ENCODE peak calls at places on chromosome 18, in five cellular contexts. One of them, this sample, is unnamed.

GRCh38 chr18:11512096-11513030 is 97.0 kb upstream of the SLC35G4 start:
- DNase-seq in Kasumi-1: no peak
- DNase-seq in NCI-H2081: no peak
- DNase-seq in activated T-cell treated with anti-CD3 and anti-CD28 coated beads for 1 hour: no peak
- DNase-seq in brain microvascular endothelial cell: peak; percentile 22
- DNase-seq in this sample: no peak

GRCh38 chr18:28059861-28060260 is 117.1 kb downstream of the CDH2 start:
- DNase-seq in brain microvascular endothelial cell: no peak
- DNase-seq in Kasumi-1: no peak
- DNase-seq in activated T-cell treated with anti-CD3 and anti-CD28 coated beads for 1 hour: no peak
- DNase-seq in NCI-H2081: no peak
- DNase-seq in this sample: no peak

GRCh38 chr18:75207298-75208054 is 1.5 kb downstream of the PTGR3 start:
- DNase-seq in NCI-H2081: peak; percentile 11
- DNase-seq in Kasumi-1: peak; percentile 13
- DNase-seq in activated T-cell treated with anti-CD3 and anti-CD28 coated beads for 1 hour: no peak
- DNase-seq in brain microvascular endothelial cell: no peak
- DNase-seq in this sample: no peak

GRCh38 chr18:25239636-25240468 is 112.1 kb downstream of the ZNF521 start:
- DNase-seq in Kasumi-1: no peak
- DNase-seq in brain microvascular endothelial cell: no peak
- DNase-seq in NCI-H2081: no peak
- DNase-seq in activated T-cell treated with anti-CD3 and anti-CD28 coated beads for 1 hour: no peak
- DNase-seq in this sample: no peak

GRCh38 chr18:23661735-23662308 is 889 bp downstream of the ANKRD29 start:
- DNase-seq in NCI-H2081: no peak
- DNase-seq in activated T-cell treated with anti-CD3 and anti-CD28 coated beads for 1 hour: no peak
- DNase-seq in brain microvascular endothelial cell: no peak
- DNase-seq in Kasumi-1: no peak
- DNase-seq in this sample: no peak

GRCh38 chr18:3538954-3539617 is 89.1 kb downstream of the TGIF1 start:
- DNase-seq in activated T-cell treated with anti-CD3 and anti-CD28 coated beads for 1 hour: no peak
- DNase-seq in NCI-H2081: no peak
- DNase-seq in brain microvascular endothelial cell: no peak
- DNase-seq in Kasumi-1: no peak
- DNase-seq in this sample: no peak

GRCh38 chr18:10139783-10140410 is 226.1 kb downstream of the VAPA start:
- DNase-seq in activated T-cell treated with anti-CD3 and anti-CD28 coated beads for 1 hour: no peak
- DNase-seq in Kasumi-1: no peak
- DNase-seq in NCI-H2081: no peak
- DNase-seq in brain microvascular endothelial cell: peak; percentile 63
- DNase-seq in this sample: no peak

GRCh38 chr18:31558567-31558966 is 33.1 kb upstream of the TTR start:
- DNase-seq in Kasumi-1: no peak
- DNase-seq in NCI-H2081: no peak
- DNase-seq in activated T-cell treated with anti-CD3 and anti-CD28 coated beads for 1 hour: no peak
- DNase-seq in brain microvascular endothelial cell: no peak
- DNase-seq in this sample: no peak

GRCh38 chr18:13416208-13416607 is 197.6 kb downstream of the LDLRAD4 start:
- DNase-seq in brain microvascular endothelial cell: no peak
- DNase-seq in activated T-cell treated with anti-CD3 and anti-CD28 coated beads for 1 hour: no peak
- DNase-seq in Kasumi-1: no peak
- DNase-seq in NCI-H2081: no peak
- DNase-seq in this sample: no peak